ENCODE peak calls at places on chromosomes 11 and 22, in four cellular contexts. S, D, Z and X are unnamed samples.

GRCh38 chr11:12890476-12890875 is 118.6 kb upstream of the RASSF10 start:
- DNase-seq in D (no peak), Z (no peak), S (peak), X (no peak)

GRCh38 chr11:118000067-118000849 is 14.1 kb downstream of the IL10RA start:
- DNase-seq in S (no peak), D (no peak), Z (no peak), X (peak)

GRCh38 chr11:27392715-27393114 is 29.7 kb upstream of the CCDC34 start:
- DNase-seq in Z (no peak), D (no peak), S (peak), X (no peak)

GRCh38 chr11:84232511-84232910 is 946.3 kb upstream of the CCDC90B start:
- DNase-seq in Z (no peak), D (no peak), S (no peak), X (no peak)

GRCh38 chr11:119788096-119788883 is 59.3 kb upstream of the NECTIN1 start:
- DNase-seq in D (no peak), Z (no peak), S (no peak), X (peak)

GRCh38 chr11:69644962-69645675 is 4.2 kb downstream of the CCND1 start:
- DNase-seq in S (no peak), D (no peak), Z (no peak), X (peak)

GRCh38 chr22:49004484-49005399 is 822.9 kb downstream of the BRD1 start:
- DNase-seq in Z (no peak), S (no peak), D (no peak), X (peak)

GRCh38 chr11:84780689-84781293 is 846.4 kb downstream of the DLG2 start:
- DNase-seq in Z (no peak), S (peak), D (no peak), X (no peak)

GRCh38 chr11:7617032-7617431 is 56.3 kb downstream of the CYB5R2 start:
- DNase-seq in D (no peak), S (no peak), Z (no peak), X (no peak)

GRCh38 chr11:122032317-122032716 is 83.7 kb downstream of the BLID start:
- DNase-seq in D (no peak), S (no peak), Z (no peak), X (no peak)

GRCh38 chr11:613369-613968 is 2.3 kb downstream of the IRF7 start:
- DNase-seq in S (no peak), D (no peak), Z (peak), X (peak)

GRCh38 chr11:59822989-59823566 is 12.5 kb upstream of the MRPL16 start:
- DNase-seq in S (peak), Z (no peak), D (peak), X (no peak)

GRCh38 chr22:46374663-46375474 is 39.4 kb downstream of the TRMU start:
- DNase-seq in Z (peak), S (no peak), D (no peak), X (no peak)

GRCh38 chr11:8283510-8284272 is 20.0 kb upstream of the LMO1 start:
- DNase-seq in Z (peak), S (no peak), D (peak), X (peak)

GRCh38 chr22:46730568-46731245 is 7.3 kb downstream of the CERK start:
- DNase-seq in S (no peak), Z (no peak), D (no peak), X (no peak)

GRCh38 chr11:116224154-116224888 is 548.5 kb downstream of the BUD13 start:
- DNase-seq in D (peak), S (peak), Z (no peak), X (no peak)

GRCh38 chr11:119338318-119338890 is 2.3 kb downstream of the C1QTNF5 start:
- DNase-seq in D (peak), S (no peak), Z (no peak), X (peak)

GRCh38 chr22:44155115-44155514 is 25.6 kb upstream of the PARVG start:
- DNase-seq in Z (no peak), D (no peak), S (no peak), X (no peak)

GRCh38 chr22:41908409-41909289 is 6.2 kb downstream of the SHISA8 start:
- DNase-seq in Z (no peak), D (peak), S (no peak), X (no peak)

GRCh38 chr11:98711011-98711410 is 309.7 kb upstream of the CNTN5 start:
- DNase-seq in S (no peak), D (no peak), Z (no peak), X (no peak)

GRCh38 chr11:61347916-61348461 is 13.7 kb downstream of the CYB561A3 start:
- DNase-seq in D (peak), S (no peak), Z (no peak), X (peak)

GRCh38 chr11:74559110-74559933 is 33.1 kb upstream of the POLD3 start:
- DNase-seq in S (peak), D (no peak), Z (no peak), X (no peak)

GRCh38 chr11:122633219-122633829 is 22.2 kb upstream of the UBASH3B start:
- DNase-seq in S (peak), D (peak), Z (no peak), X (no peak)

GRCh38 chr11:67271548-67272284 is 5.4 kb downstream of the GRK2 start:
- DNase-seq in D (no peak), S (no peak), Z (no peak), X (peak)

GRCh38 chr11:46119053-46119351 is 2.3 kb downstream of the PHF21A start:
- DNase-seq in D (no peak), Z (no peak), S (no peak), X (no peak)

GRCh38 chr22:30541979-30542810 is 4.3 kb downstream of the SEC14L6 start:
- DNase-seq in Z (no peak), S (no peak), D (no peak), X (no peak)

GRCh38 chr22:16776088-16776487 is 49.1 kb downstream of the XKR3 start:
- DNase-seq in D (no peak), S (no peak), Z (no peak), X (no peak)

GRCh38 chr11:94938399-94939055 is 34.8 kb downstream of the CWC15 start:
- DNase-seq in D (peak), Z (peak), S (peak), X (no peak)

GRCh38 chr11:66856496-66857233 is at the start of gene LRFN4:
- DNase-seq in D (no peak), Z (no peak), S (no peak), X (peak)

GRCh38 chr11:45848654-45849081 is 1.4 kb downstream of the CRY2 start:
- DNase-seq in D (no peak), Z (no peak), S (no peak), X (no peak)

GRCh38 chr11:2549080-2549479 is 104.3 kb downstream of the KCNQ1 start:
- DNase-seq in S (no peak), Z (no peak), D (peak), X (peak)

GRCh38 chr22:48506506-48507145 is 1321.0 kb downstream of the BRD1 start:
- DNase-seq in Z (no peak), S (no peak), D (no peak), X (no peak)

GRCh38 chr11:75716659-75717058 is 979 bp upstream of the MOGAT2 start:
- DNase-seq in Z (no peak), D (no peak), S (no peak), X (no peak)

GRCh38 chr22:30325724-30326703 is 727 bp downstream of the TBC1D10A start:
- DNase-seq in Z (peak), S (no peak), D (no peak), X (no peak)

GRCh38 chr11:10452211-10452767 is 2.8 kb upstream of the AMPD3 start:
- DNase-seq in S (peak), D (no peak), Z (no peak), X (no peak)

GRCh38 chr11:117214404-117215110 is 15.4 kb downstream of the TAGLN start:
- DNase-seq in S (no peak), D (no peak), Z (no peak), X (no peak)

GRCh38 chr22:23772315-23773246 is at the start of gene MMP11:
- DNase-seq in Z (no peak), S (no peak), D (peak), X (peak)

GRCh38 chr11:5726351-5726750 is 9.9 kb upstream of the OR56B1 start:
- DNase-seq in D (no peak), Z (no peak), S (no peak), X (no peak)

GRCh38 chr11:56846631-56847400 is 98.3 kb upstream of the OR9G4 start:
- DNase-seq in Z (no peak), S (no peak), D (no peak), X (no peak)

GRCh38 chr11:63490551-63491239 is at the start of gene PLAAT5:
- DNase-seq in D (no peak), S (no peak), Z (peak), X (peak)
- H3K4me3 ChIP-seq in D (peak), S (no peak), Z (peak), X (peak)

GRCh38 chr22:34454598-34454997 is 534.3 kb upstream of the LARGE1 start:
- DNase-seq in S (no peak), D (no peak), Z (no peak), X (no peak)
- TF ChIP-seq POLR2A in S (no peak), D (no peak), Z (no peak), X (no peak)

GRCh38 chr22:36253523-36254490 is 874 bp downstream of the APOL1 start:
- DNase-seq in S (no peak), Z (no peak), D (peak), X (no peak)
- H3K4me3 ChIP-seq in S (no peak), Z (peak), D (peak), X (peak)

GRCh38 chr11:128572965-128573364 is 14.4 kb downstream of the ETS1 start:
- DNase-seq in D (no peak), S (no peak), Z (no peak), X (no peak)

GRCh38 chr11:128573674-128574073 is 13.7 kb downstream of the ETS1 start:
- DNase-seq in S (no peak), Z (no peak), D (no peak), X (no peak)

GRCh38 chr11:128575174-128575955 is 12.0 kb downstream of the ETS1 start:
- DNase-seq in D (no peak), Z (no peak), S (no peak), X (no peak)

GRCh38 chr11:128575956-128576340 is 11.4 kb downstream of the ETS1 start:
- DNase-seq in D (no peak), S (peak), Z (no peak), X (no peak)

GRCh38 chr11:128574576-128575011 is 12.8 kb downstream of the ETS1 start:
- DNase-seq in S (peak), Z (no peak), D (no peak), X (no peak)
- TF ChIP-seq POLR2A in S (no peak), Z (no peak), D (no peak), X (no peak)

DNA sequence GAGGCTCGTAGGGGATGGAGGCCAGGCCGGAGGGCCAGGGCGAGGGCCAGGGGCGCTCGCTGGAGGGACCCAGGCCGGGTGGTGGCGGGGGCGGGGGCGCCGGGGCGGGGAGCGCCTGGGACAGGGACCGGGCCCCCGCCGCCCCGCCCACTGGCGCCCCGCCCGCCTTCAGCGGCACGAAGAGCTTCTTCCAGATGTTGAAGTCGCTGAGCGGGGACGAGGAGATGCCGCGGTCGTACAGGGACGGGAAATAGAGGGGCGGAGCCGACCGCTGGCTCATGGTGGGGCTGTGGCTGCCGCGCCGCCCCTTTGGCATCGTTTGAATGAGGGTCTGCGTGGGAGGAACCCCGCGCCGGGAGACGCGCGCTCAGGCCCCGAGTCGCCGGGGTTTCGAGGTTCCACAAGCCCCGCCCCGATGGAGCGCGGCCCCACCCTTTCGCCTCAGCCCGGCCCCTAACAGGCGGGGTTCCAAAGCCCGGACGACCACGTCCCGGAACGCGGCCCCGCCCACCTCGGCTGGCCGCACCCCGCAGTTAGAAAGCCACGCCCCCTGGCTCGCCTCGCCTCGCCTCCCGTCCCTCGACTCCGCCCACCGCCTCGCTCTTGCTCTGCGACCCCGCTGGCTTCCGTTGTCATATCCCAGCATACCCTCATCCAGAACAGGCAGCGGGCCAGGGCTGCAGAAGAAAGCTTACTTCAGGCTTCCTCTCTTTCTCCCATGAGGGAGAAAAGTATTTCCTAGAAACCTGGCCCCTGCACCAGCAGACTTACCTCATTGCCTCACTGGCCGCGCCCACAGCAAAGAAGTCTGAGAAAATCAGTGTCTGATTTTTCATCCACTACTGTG is at the start of gene C11orf91:
- DNase-seq in D (peak), S (peak), Z (peak), X (peak)
- H3K4me3 ChIP-seq in D (peak), S (peak), Z (peak), X (peak)

GRCh38 chr11:93197383-93198220 is at the start of gene SLC36A4:
- DNase-seq in D (peak), S (peak), Z (peak), X (peak)
- TF ChIP-seq POLR2A in D (peak), S (peak), Z (peak), X (peak)

GRCh38 chr22:28034760-28035401 is 115.8 kb upstream of the PITPNB start:
- DNase-seq in S (peak), Z (no peak), D (peak), X (peak)
- H3K4me3 ChIP-seq in S (no peak), Z (no peak), D (no peak), X (no peak)

GRCh38 chr22:19854778-19855503 is at the start of the genes GNB1L and RTL10:
- DNase-seq in Z (peak), S (peak), D (peak), X (peak)
- TF ChIP-seq POLR2A in Z (peak), S (peak), D (peak), X (peak)

GRCh38 chr11:65043881-65044501 is 3.0 kb downstream of the SAC3D1 start:
- DNase-seq in S (peak), Z (no peak), D (peak), X (peak)
- H3K4me3 ChIP-seq in S (no peak), Z (no peak), D (no peak), X (no peak)